ENCODE peak calls at places on chromosome 17, in nine cellular contexts. Z is HepG2, X is stomach, E is GM12892, Y is SK-N-SH, G is spleen, F is GM23338, U is H1, Q is breast epithelium. W is an unnamed sample.
A peak's percentile ranks its signal among the peaks of the same experiment; 100 is the strongest.

GRCh38 chr17:57257213-57257873 is 1.0 kb downstream of the MSI2 start:
- DNase-seq in X (no peak), Y (peak; percentile 40), Q (no peak), U (peak; percentile 44), Z (no peak), E (no peak), G (no peak), F (peak; percentile 53), W (no peak)

GRCh38 chr17:51640108-51640622 is 379.8 kb downstream of the UTP18 start:
- DNase-seq in Y (peak; percentile 27), G (no peak), X (no peak), Z (peak; percentile 16), U (peak; percentile 65), E (no peak), F (peak; percentile 74), Q (no peak), W (no peak)

GRCh38 chr17:19418312-19418992 is 7.4 kb downstream of the RNF112 start:
- DNase-seq in X (no peak), E (no peak), Z (no peak), Q (no peak), U (no peak), Y (no peak), F (no peak), G (no peak), W (peak; percentile 11)

GRCh38 chr17:57892146-57892819 is 42.4 kb upstream of the MRPS23 start:
- DNase-seq in U (peak; percentile 99), E (peak; percentile 82), Y (peak; percentile 92), Z (peak; percentile 84), G (peak; percentile 95), X (peak; percentile 91), F (peak; percentile 96), Q (peak; percentile 87), W (no peak)

GRCh38 chr17:35775039-35775438 is 14.4 kb downstream of the C17orf50 start:
- DNase-seq in E (no peak), Y (peak; percentile 69), G (no peak), Q (no peak), Z (no peak), U (no peak), F (no peak), X (no peak), W (no peak)

GRCh38 chr17:67819722-67820121 is 5.6 kb upstream of the BPTF start:
- DNase-seq in Z (no peak), E (no peak), G (no peak), F (no peak), Y (no peak), X (no peak), Q (no peak), U (no peak), W (no peak)

GRCh38 chr17:66567234-66568170 is 265.1 kb downstream of the PRKCA start:
- DNase-seq in E (peak; percentile 32), Z (peak; percentile 73), X (peak; percentile 89), F (peak; percentile 87), G (peak; percentile 90), Q (peak; percentile 62), Y (peak; percentile 71), U (peak; percentile 95), W (peak; percentile 83)

GRCh38 chr17:51006601-51007000 is 114.1 kb downstream of the SPAG9 start:
- DNase-seq in Z (no peak), U (no peak), E (no peak), X (no peak), F (no peak), G (no peak), Y (no peak), Q (no peak), W (no peak)

GRCh38 chr17:45440161-45440859 is 7.6 kb upstream of the ARHGAP27 start:
- DNase-seq in G (peak; percentile 58), Y (no peak), Q (peak; percentile 71), Z (peak; percentile 72), E (no peak), X (no peak), F (peak; percentile 48), U (no peak), W (no peak)

GRCh38 chr17:29568331-29569244 is at the start of gene TP53I13:
- DNase-seq in Y (peak; percentile 96), E (peak; percentile 81), U (peak; percentile 87), Q (peak; percentile 76), Z (peak; percentile 51), G (peak; percentile 98), X (peak; percentile 91), F (peak; percentile 87), W (peak; percentile 88)

GRCh38 chr17:64190468-64190867 is 60.5 kb upstream of the ERN1 start:
- DNase-seq in Q (no peak), F (no peak), Y (peak; percentile 75), E (no peak), X (no peak), U (no peak), Z (no peak), G (no peak), W (no peak)

GRCh38 chr17:29180051-29180787 is at the start of gene MYO18A:
- DNase-seq in Y (peak; percentile 96), U (peak; percentile 89), G (peak; percentile 96), E (peak; percentile 91), F (peak; percentile 90), Q (peak; percentile 74), X (peak; percentile 85), Z (peak; percentile 45), W (peak; percentile 63)

GRCh38 chr17:4601326-4601725 is 17.0 kb downstream of the SMTNL2 start:
- DNase-seq in X (no peak), G (no peak), U (no peak), E (no peak), Q (no peak), Y (no peak), F (no peak), Z (no peak), W (no peak)

GRCh38 chr17:7837375-7838290 is 3.6 kb downstream of the KDM6B start:
- DNase-seq in G (peak; percentile 61), Y (no peak), E (no peak), X (no peak), Z (peak; percentile 21), U (no peak), Q (no peak), F (peak; percentile 37), W (no peak)

DNA sequence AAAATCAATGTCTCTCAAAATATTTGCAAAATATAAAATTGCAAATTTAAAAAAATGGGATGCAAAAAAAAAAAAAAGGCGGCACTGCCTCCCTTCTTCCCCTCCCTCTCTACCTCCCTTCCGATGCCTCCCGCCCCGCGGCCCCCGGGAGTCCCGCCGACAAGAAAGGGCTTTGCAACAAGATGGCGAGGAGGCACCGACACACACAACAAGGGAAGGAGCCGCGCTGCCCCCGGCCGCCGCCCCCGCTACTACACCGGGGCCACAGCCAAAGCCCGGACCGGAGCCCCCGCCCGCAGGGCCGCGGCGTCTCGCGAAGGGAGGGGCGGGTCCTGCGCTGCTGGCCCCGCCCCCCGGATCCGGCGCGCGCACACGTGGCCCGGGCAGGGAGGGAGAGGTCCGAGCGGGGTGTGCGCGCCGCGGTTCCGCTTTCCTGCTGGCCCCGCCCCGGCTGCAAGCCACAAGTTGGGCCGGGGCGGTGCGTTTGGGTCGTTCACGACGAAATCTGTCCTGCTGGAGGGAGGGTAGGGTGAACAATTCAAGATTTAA is at the start of gene MNT:
- DNase-seq in Q (peak; percentile 95), E (peak; percentile 84), Y (peak; percentile 94), X (peak; percentile 95), F (peak; percentile 92), U (peak; percentile 93), Z (peak; percentile 86), G (peak; percentile 99), W (peak; percentile 67)
- TF ChIP-seq POLR2AphosphoS5 in Q (peak; percentile 19), E (peak; percentile 36), Y (peak; percentile 43), X (peak; percentile 92), F (peak; percentile 14), U (peak; percentile 44), Z (peak; percentile 47), G (peak; percentile 91), W (peak; percentile 57)

DNA sequence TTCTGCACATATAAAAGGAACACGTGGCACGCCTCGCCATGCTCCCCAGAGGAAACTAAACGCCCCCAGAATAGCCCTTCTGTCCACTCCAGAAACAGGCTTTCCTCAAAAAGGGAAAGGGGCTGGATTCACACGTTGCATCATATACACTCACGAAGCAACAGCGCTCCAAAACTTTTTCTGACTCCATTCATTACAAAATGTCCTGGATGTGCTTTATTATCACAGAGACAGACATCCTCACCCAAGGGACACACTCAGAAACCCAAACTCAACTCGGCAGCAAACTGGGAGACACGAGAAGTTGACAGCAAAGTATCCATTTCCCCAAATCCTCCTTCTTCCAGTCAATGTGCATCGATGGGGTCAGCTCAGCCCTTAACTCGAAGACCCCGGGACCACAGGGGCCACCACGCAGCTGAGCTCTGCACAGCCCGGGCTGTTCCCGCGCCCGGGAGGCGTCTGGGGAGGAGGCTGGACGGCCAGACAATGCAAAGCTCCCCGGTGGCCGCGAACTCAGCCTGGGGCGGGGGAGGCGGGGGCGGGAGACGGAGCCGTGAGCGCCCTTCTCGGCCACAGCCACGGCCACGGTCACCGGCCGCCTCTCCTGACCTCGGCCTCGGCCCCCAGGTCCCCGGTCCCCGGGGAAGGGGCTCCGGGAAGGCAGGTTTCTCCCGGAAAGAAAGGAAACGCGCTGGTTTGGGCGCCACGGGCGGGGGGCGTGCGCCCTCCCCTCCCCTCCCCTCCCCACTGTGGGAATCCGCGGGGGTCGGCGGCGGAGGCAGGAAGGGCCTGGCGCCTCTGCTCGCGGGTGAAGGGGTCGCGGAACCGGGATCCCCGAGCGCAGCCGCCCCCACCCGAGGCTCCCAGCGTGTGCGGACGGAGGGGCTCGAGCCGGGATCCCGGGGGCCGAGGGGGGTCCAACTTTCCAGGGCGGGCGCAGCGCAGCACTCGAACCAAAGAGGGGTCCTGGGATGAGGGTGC is 1.2 kb downstream of the NXN start:
- DNase-seq in G (peak; percentile 80), F (no peak), U (peak; percentile 61), Y (peak; percentile 69), E (no peak), X (peak; percentile 32), Q (no peak), Z (no peak), W (no peak)
- TF ChIP-seq POLR2AphosphoS5 in G (peak; percentile 28), F (no peak), U (no peak), Y (no peak), E (no peak), X (peak; percentile 20), Q (no peak), Z (no peak), W (no peak)

DNA sequence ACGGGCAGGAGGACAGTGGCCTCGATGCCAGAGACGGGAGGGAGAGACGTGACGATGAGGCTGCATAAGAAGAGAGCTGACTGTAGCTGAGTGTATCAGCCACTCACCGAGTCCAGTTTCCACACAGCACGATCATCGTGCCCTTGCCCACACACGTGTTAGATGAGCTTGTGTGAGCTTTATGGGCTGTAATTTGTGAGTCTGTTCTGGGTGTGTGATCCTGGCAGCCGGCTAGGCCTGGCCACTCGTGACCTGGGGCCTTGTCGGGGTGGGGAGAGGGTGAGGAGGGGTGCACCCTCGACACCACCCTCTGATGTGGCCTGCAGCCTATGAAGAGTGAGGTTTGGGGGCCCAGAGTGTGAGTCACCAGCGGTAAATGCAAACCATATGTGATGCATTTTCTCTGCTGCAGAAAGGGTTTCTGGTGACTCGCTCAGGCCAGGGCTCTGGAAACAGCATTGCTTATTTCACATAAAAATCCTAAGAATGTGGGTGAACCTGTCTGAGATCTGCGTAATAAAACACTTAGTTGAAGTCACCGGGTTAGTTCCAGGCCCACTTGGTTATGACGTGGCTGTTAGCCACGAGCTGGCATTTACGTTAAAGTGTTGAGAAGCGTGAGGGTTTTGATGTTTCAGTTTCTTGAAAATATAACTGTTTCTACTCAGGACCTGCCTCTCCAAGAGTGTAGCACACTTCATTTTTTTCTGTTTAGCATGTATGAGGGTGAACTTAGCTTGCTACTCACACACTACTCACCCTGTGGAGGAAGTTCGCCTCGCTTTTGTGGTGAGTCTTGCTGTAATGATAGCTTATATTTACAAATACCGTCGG is 4.2 kb downstream of the METRNL start:
- DNase-seq in Z (no peak), Y (peak; percentile 93), G (no peak), Q (no peak), F (peak; percentile 89), X (no peak), E (no peak), U (no peak), W (peak; percentile 74)
- TF ChIP-seq POLR2AphosphoS5 in Z (no peak), Y (peak; percentile 86), G (peak; percentile 12), Q (peak; percentile 60), F (no peak), X (no peak), E (no peak), U (peak; percentile 28), W (no peak)

GRCh38 chr17:48795444-48796162 is 21.4 kb downstream of the TTLL6 start:
- DNase-seq in G (no peak), Y (no peak), F (no peak), X (no peak), U (no peak), Z (peak; percentile 95), Q (no peak), E (no peak), W (no peak)
- TF ChIP-seq POLR2AphosphoS5 in G (no peak), Y (no peak), F (no peak), X (no peak), U (no peak), Z (peak; percentile 67), Q (no peak), E (no peak), W (no peak)